ENCODE peak calls at places on chromosome 6, in five cellular contexts. P is stimulated activated CD8-positive, alpha-beta memory T cell treated with anti-CD3 and anti-CD28 coated beads, Interleukin-7, amount 100 ng/mL, for 1 hour; B is hippocampal formation; X is ACHN; F is tibial nerve. Y is an unnamed sample.

GRCh38 chr6:108697646-108698161 is 137.0 kb downstream of the FOXO3 start:
- DNase-seq in F (peak), X (no peak), B (no peak), P (no peak), Y (peak)

GRCh38 chr6:24006246-24006645 is 119.8 kb upstream of the NRSN1 start:
- DNase-seq in F (no peak), X (no peak), B (no peak), P (no peak), Y (no peak)

GRCh38 chr6:122364084-122364483 is 35.4 kb upstream of the HSF2 start:
- DNase-seq in B (no peak), F (no peak), P (no peak), X (no peak), Y (no peak)

GRCh38 chr6:71473908-71474307 is 185.3 kb downstream of the OGFRL1 start:
- DNase-seq in P (no peak), B (no peak), F (no peak), X (peak), Y (no peak)

GRCh38 chr6:19892250-19892649 is 55.1 kb downstream of the ID4 start:
- DNase-seq in P (no peak), B (no peak), F (no peak), X (no peak), Y (no peak)

GRCh38 chr6:105372142-105372861 is 30.6 kb downstream of the PREP start:
- DNase-seq in X (no peak), B (no peak), P (no peak), F (no peak), Y (no peak)

GRCh38 chr6:109347779-109348178 is 34.5 kb downstream of the CD164 start:
- DNase-seq in X (no peak), B (no peak), F (no peak), P (no peak), Y (no peak)

GRCh38 chr6:69985180-69985579 is 118.8 kb downstream of the COL19A1 start:
- DNase-seq in P (no peak), F (no peak), B (no peak), X (no peak), Y (no peak)

GRCh38 chr6:120489941-120490340 is 844.3 kb downstream of the TBC1D32 start:
- DNase-seq in B (no peak), P (no peak), F (no peak), X (no peak), Y (no peak)

GRCh38 chr6:75882734-75883133 is 133.7 kb downstream of the MYO6 start:
- DNase-seq in P (no peak), F (no peak), X (peak), B (no peak), Y (no peak)

GRCh38 chr6:10555625-10556309 is 34.6 kb downstream of the GCNT2 start:
- DNase-seq in P (no peak), F (no peak), B (peak), X (no peak), Y (peak)

GRCh38 chr6:25769983-25770382 is 15.4 kb downstream of the SLC17A4 start:
- DNase-seq in X (peak), P (no peak), B (no peak), F (no peak), Y (no peak)

GRCh38 chr6:106799008-106799952 is 169.9 kb downstream of the QRSL1 start:
- DNase-seq in B (no peak), F (no peak), X (peak), P (no peak), Y (no peak)

GRCh38 chr6:40719671-40720374 is 132.7 kb upstream of the LRFN2 start:
- DNase-seq in F (no peak), P (no peak), B (peak), X (peak), Y (no peak)